ENCODE peak calls at places on chromosomes 11 and 22, in ten cellular contexts. R is GM23338; Y is tibial nerve; G is SK-N-SH; D is upper lobe of right lung; W is thoracic aorta; B is CD8-positive, alpha-beta memory T cell; C is hepatocyte; I is PC-9; T is lower lobe of right lung. L is an unnamed sample.

GRCh38 chr11:125330462-125331325 is 165.4 kb downstream of the FEZ1 start:
- DNase-seq in W (no peak), G (no peak), D (no peak), I (no peak), T (no peak), R (no peak), B (no peak), C (no peak), Y (no peak), L (peak)

GRCh38 chr22:26671317-26672059 is 14.1 kb downstream of the MIAT start:
- DNase-seq in B (peak), Y (peak), I (no peak), C (no peak), W (no peak), G (no peak), R (peak), D (peak), T (peak), L (peak)

GRCh38 chr22:49751318-49751967 is 76.2 kb downstream of the BRD1 start:
- DNase-seq in G (peak), W (no peak), B (no peak), Y (no peak), C (no peak), T (no peak), R (no peak), I (no peak), D (peak), L (peak)

GRCh38 chr22:49670610-49671330 is 156.9 kb downstream of the BRD1 start:
- DNase-seq in T (peak), I (no peak), W (no peak), R (no peak), D (peak), C (no peak), Y (no peak), G (peak), B (no peak), L (peak)

GRCh38 chr11:1935156-1936071 is 11.7 kb upstream of the MRPL23 start:
- DNase-seq in G (no peak), Y (no peak), D (peak), B (no peak), I (no peak), T (peak), W (no peak), R (no peak), C (no peak), L (peak)

GRCh38 chr11:34613015-34613414 is 7.9 kb upstream of the EHF start:
- DNase-seq in B (no peak), G (no peak), C (no peak), I (no peak), W (no peak), D (no peak), Y (no peak), T (no peak), R (no peak), L (no peak)

GRCh38 chr22:20834725-20835124 is 23.9 kb downstream of the PI4KA start:
- DNase-seq in R (no peak), B (no peak), Y (no peak), T (no peak), I (no peak), G (no peak), C (no peak), W (no peak), D (no peak), L (no peak)

GRCh38 chr22:20268350-20269012 is 363 bp upstream of the RTN4R start:
- DNase-seq in Y (peak), C (peak), R (peak), W (no peak), G (peak), I (peak), B (peak), D (peak), T (peak), L (peak)

GRCh38 chr11:18721576-18722292 is 4.3 kb downstream of the IGSF22 start:
- DNase-seq in I (peak), D (no peak), R (peak), T (peak), G (peak), B (peak), Y (peak), C (peak), W (no peak), L (peak)

GRCh38 chr22:46800102-46800857 is 37.8 kb downstream of the TBC1D22A start:
- DNase-seq in T (no peak), R (no peak), B (no peak), I (no peak), G (no peak), C (no peak), D (no peak), W (no peak), Y (no peak), L (no peak)

GRCh38 chr11:34585870-34586654 is 34.8 kb upstream of the EHF start:
- DNase-seq in I (no peak), D (no peak), T (no peak), G (peak), B (no peak), R (peak), C (peak), Y (no peak), W (no peak), L (peak)

GRCh38 chr11:134843020-134843419 is 431.0 kb upstream of the B3GAT1 start:
- DNase-seq in G (no peak), R (no peak), C (no peak), T (no peak), B (no peak), Y (no peak), D (no peak), W (no peak), I (no peak), L (no peak)

GRCh38 chr22:17065433-17065832 is 19.4 kb upstream of the IL17RA start:
- DNase-seq in T (no peak), B (no peak), W (no peak), D (no peak), G (no peak), C (no peak), I (no peak), R (no peak), Y (no peak), L (no peak)

GRCh38 chr11:57668467-57668890 is 565 bp downstream of the ZDHHC5 start:
- DNase-seq in I (no peak), W (no peak), T (peak), G (no peak), B (no peak), Y (no peak), R (peak), C (no peak), D (no peak), L (no peak)

GRCh38 chr11:35978891-35979290 is 35.0 kb downstream of the LDLRAD3 start:
- DNase-seq in W (no peak), T (no peak), B (no peak), G (no peak), R (no peak), D (no peak), I (no peak), C (no peak), Y (no peak), L (no peak)

GRCh38 chr11:76206327-76207081 is at the start of gene WNT11:
- DNase-seq in G (peak), W (no peak), T (peak), B (peak), R (peak), Y (no peak), D (peak), I (peak), C (peak), L (peak)

GRCh38 chr11:5690736-5691135 is 1.1 kb downstream of the TRIM22 start:
- DNase-seq in C (no peak), R (no peak), D (no peak), Y (peak), I (no peak), T (no peak), B (no peak), G (no peak), W (no peak), L (no peak)

GRCh38 chr22:26734339-26735018 is 77.1 kb downstream of the MIAT start:
- DNase-seq in R (no peak), T (no peak), G (no peak), W (no peak), Y (no peak), C (no peak), I (no peak), D (no peak), B (no peak), L (no peak)

GRCh38 chr11:64306876-64307622 is 1.7 kb downstream of the ESRRA start:
- DNase-seq in Y (no peak), B (no peak), W (no peak), T (peak), G (no peak), C (peak), D (peak), I (no peak), R (no peak), L (peak)

GRCh38 chr11:64306563-64306875 is 1.2 kb downstream of the ESRRA start:
- DNase-seq in D (no peak), I (no peak), G (no peak), R (no peak), C (no peak), T (no peak), Y (no peak), W (no peak), B (no peak), L (no peak)

GRCh38 chr11:64305075-64305690 is at the start of gene ESRRA:
- DNase-seq in R (peak), C (peak), W (peak), G (peak), D (peak), B (peak), Y (peak), T (peak), I (peak), L (peak)

GRCh38 chr11:64304316-64305072 is 830 bp upstream of the ESRRA start:
- DNase-seq in R (peak), D (peak), G (peak), T (peak), W (peak), Y (peak), B (peak), I (peak), C (peak), L (peak)

GRCh38 chr11:64305691-64306562 is 603 bp downstream of the ESRRA start:
- DNase-seq in G (peak), T (peak), R (peak), Y (peak), W (no peak), I (peak), C (peak), D (peak), B (peak), L (peak)
- H3K4me3 ChIP-seq in G (peak), T (peak), R (peak), Y (peak), W (peak), I (peak), C (peak), D (peak), B (peak), L (peak)

GRCh38 chr22:37745548-37746365 is 48.9 kb downstream of the TRIOBP start:
- DNase-seq in T (peak), I (peak), D (peak), R (peak), W (peak), Y (peak), C (peak), B (peak), G (peak), L (peak)
- H3K4me3 ChIP-seq in T (peak), I (peak), D (peak), R (peak), W (peak), Y (peak), C (peak), B (peak), G (peak), L (peak)

DNA sequence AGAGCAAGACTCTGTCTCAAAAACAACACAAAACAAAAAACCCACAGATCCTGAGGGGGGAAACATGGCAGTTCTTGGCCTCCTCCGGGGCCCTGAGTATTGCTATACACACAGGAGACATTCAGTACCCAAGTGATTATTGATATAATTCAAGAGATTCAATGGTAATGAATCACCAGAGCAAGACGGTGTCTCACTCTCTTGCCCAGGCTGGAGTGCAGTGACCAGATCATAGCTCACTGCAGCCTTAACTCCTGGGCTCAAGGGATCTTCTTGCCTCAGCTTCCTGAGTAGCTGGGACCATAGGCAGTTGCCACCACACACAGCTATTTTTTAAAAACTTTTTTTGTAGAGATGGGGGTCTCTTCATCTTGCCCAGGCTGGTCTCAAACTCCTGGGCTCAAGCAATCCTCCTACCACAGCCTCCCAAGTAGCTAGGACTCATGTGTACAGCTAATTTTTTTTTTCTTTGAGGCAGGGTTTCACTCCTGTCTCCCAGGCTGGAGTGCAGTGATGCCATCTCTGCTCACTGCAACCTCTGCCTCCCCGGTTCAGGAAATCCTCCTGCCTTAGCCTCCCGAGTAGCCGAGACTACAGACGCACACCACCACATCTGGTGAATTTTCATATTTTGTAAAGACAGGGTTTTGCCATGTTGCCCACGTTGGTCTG is 21.8 kb upstream of the PIK3C2A start:
- DNase-seq in Y (no peak), D (no peak), T (no peak), W (no peak), G (no peak), C (no peak), B (no peak), I (no peak), R (no peak), L (no peak)
- H3K4me3 ChIP-seq in Y (no peak), D (no peak), T (no peak), W (no peak), G (no peak), C (no peak), B (no peak), I (no peak), R (no peak), L (no peak)

GRCh38 chr11:59212744-59213573 is at the start of gene MPEG1:
- DNase-seq in W (no peak), B (no peak), I (no peak), T (no peak), Y (no peak), G (no peak), D (no peak), C (no peak), R (no peak), L (no peak)

GRCh38 chr11:59207988-59208432 is 4.7 kb downstream of the MPEG1 start:
- DNase-seq in G (peak), B (peak), Y (peak), R (peak), C (peak), I (peak), D (no peak), W (no peak), T (no peak), L (peak)

GRCh38 chr11:59208956-59209355 is 3.8 kb downstream of the MPEG1 start:
- DNase-seq in C (no peak), Y (no peak), T (no peak), W (no peak), R (no peak), I (no peak), G (no peak), D (no peak), B (no peak), L (no peak)

GRCh38 chr11:59214141-59214893 is 1.6 kb upstream of the MPEG1 start:
- DNase-seq in Y (no peak), C (no peak), I (no peak), D (no peak), R (no peak), B (no peak), W (no peak), G (no peak), T (no peak), L (no peak)

DNA sequence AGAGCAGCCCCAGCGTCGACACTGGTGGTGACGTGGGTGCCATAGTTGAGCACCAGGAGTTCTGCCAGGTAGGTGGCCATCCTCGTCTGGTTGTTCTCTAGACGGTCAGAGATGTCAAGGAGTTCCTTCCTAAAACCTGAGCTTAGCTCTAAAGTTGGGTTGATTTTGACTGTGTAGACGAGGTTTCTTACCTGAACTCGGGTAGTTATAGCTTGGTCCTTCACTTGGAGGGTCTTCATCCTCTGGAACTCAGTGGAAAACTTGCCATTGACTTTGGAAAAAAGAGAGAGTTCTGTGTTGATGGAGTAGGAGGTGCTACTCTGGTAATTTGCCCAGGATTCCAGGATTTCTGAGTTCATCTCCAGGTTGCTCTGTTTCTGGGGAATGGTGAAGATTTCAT is 505 bp downstream of the MPEG1 start:
- DNase-seq in Y (no peak), G (no peak), D (no peak), I (no peak), T (no peak), R (no peak), W (no peak), B (no peak), C (no peak), L (no peak)
- H3K4me3 ChIP-seq in Y (no peak), G (no peak), D (peak), I (no peak), T (peak), R (no peak), W (peak), B (no peak), C (no peak), L (no peak)

GRCh38 chr11:9386901-9387300 is 2.4 kb downstream of the IPO7 start:
- DNase-seq in G (no peak), D (no peak), B (no peak), Y (no peak), T (no peak), R (no peak), C (no peak), I (no peak), W (no peak), L (no peak)
- H3K4me3 ChIP-seq in G (no peak), D (no peak), B (no peak), Y (no peak), T (no peak), R (peak), C (no peak), I (no peak), W (peak), L (no peak)

GRCh38 chr22:45058622-45058912 is 48.8 kb upstream of the PHF21B start:
- DNase-seq in R (no peak), B (no peak), W (no peak), Y (no peak), T (no peak), I (no peak), C (no peak), D (no peak), G (no peak), L (no peak)
- H3K4me3 ChIP-seq in R (no peak), B (no peak), W (no peak), Y (no peak), T (no peak), I (no peak), C (no peak), D (no peak), G (no peak), L (no peak)

GRCh38 chr11:44727114-44727372 is 281 bp downstream of the TSPAN18 start:
- DNase-seq in G (peak), T (no peak), W (no peak), C (no peak), I (no peak), B (no peak), D (no peak), R (no peak), Y (no peak), L (no peak)
- H3K4me3 ChIP-seq in G (peak), T (peak), W (peak), C (peak), I (no peak), B (peak), D (peak), R (peak), Y (peak), L (peak)